ENCODE peak calls at places on chromosomes 2 and 18, in eight cellular contexts. A, E, K, L, P, B, U and R are unnamed samples.

GRCh38 chr2:4073178-4073577 is 369.8 kb downstream of the DCDC2C start:
- DNase-seq in A (no peak), E (no peak), K (no peak), L (no peak), P (no peak), B (no peak), U (no peak), R (no peak)

GRCh38 chr2:160687629-160688028 is 194.0 kb upstream of the RBMS1 start:
- DNase-seq in A (no peak), E (no peak), K (no peak), L (no peak), P (no peak), B (no peak), U (no peak), R (no peak)

GRCh38 chr18:79615586-79615985 is 64.0 kb upstream of the CTDP1 start:
- DNase-seq in A (no peak), E (no peak), K (no peak), L (no peak), P (no peak), B (no peak), U (peak), R (no peak)

GRCh38 chr2:219023045-219023605 is 18.2 kb downstream of the CFAP65 start:
- DNase-seq in A (no peak), E (no peak), K (no peak), L (no peak), P (no peak), B (no peak), U (no peak), R (no peak)

GRCh38 chr2:241072553-241073165 is 29.4 kb downstream of the MTERF4 start:
- DNase-seq in A (no peak), E (no peak), K (no peak), L (no peak), P (no peak), B (no peak), U (no peak), R (no peak)

GRCh38 chr2:148253716-148254115 is 232.8 kb downstream of the MBD5 start:
- DNase-seq in A (peak), E (no peak), K (no peak), L (no peak), P (peak), B (no peak), U (no peak), R (no peak)

GRCh38 chr2:215612770-215613169 is 176.9 kb upstream of the FN1 start:
- DNase-seq in A (peak), E (no peak), K (no peak), L (no peak), P (no peak), B (no peak), U (no peak), R (no peak)

GRCh38 chr2:75309596-75310290 is 110.4 kb upstream of the TACR1 start:
- DNase-seq in A (no peak), E (no peak), K (no peak), L (no peak), P (no peak), B (no peak), U (no peak), R (no peak)

GRCh38 chr2:165008916-165009315 is 53.6 kb upstream of the SLC38A11 start:
- DNase-seq in A (no peak), E (no peak), K (no peak), L (no peak), P (no peak), B (no peak), U (no peak), R (no peak)

GRCh38 chr2:158191076-158191566 is 89.4 kb downstream of the UPP2 start:
- DNase-seq in A (no peak), E (peak), K (no peak), L (no peak), P (peak), B (no peak), U (no peak), R (no peak)

GRCh38 chr18:32770651-32771168 is 2.1 kb downstream of the KLHL14 start:
- DNase-seq in A (no peak), E (no peak), K (no peak), L (no peak), P (no peak), B (no peak), U (no peak), R (no peak)

GRCh38 chr2:83565231-83566025 is 893.7 kb downstream of the SUCLG1 start:
- DNase-seq in A (no peak), E (no peak), K (no peak), L (no peak), P (no peak), B (no peak), U (no peak), R (no peak)

GRCh38 chr2:126652323-126652891 is 3.6 kb upstream of the GYPC start:
- DNase-seq in A (no peak), E (no peak), K (no peak), L (no peak), P (no peak), B (no peak), U (no peak), R (no peak)

GRCh38 chr18:80244956-80245730 is 2.2 kb downstream of the PARD6G start:
- DNase-seq in A (no peak), E (no peak), K (no peak), L (no peak), P (no peak), B (no peak), U (no peak), R (no peak)

GRCh38 chr2:227205701-227206100 is 41.3 kb downstream of the COL4A3 start:
- DNase-seq in A (no peak), E (no peak), K (no peak), L (no peak), P (no peak), B (no peak), U (no peak), R (no peak)

GRCh38 chr2:111155610-111156009 is 34.9 kb downstream of the BCL2L11 start:
- DNase-seq in A (no peak), E (no peak), K (no peak), L (no peak), P (peak), B (no peak), U (no peak), R (no peak)

GRCh38 chr2:42196403-42197267 is 27.5 kb downstream of the EML4 start:
- DNase-seq in A (peak), E (peak), K (no peak), L (peak), P (peak), B (peak), U (no peak), R (no peak)

GRCh38 chr2:84257871-84258270 is 201.2 kb downstream of the SUCLG1 start:
- DNase-seq in A (peak), E (no peak), K (no peak), L (no peak), P (no peak), B (peak), U (no peak), R (no peak)

GRCh38 chr2:101199153-101199810 is 48.1 kb upstream of the TBC1D8 start:
- DNase-seq in A (no peak), E (no peak), K (no peak), L (no peak), P (no peak), B (no peak), U (no peak), R (no peak)

GRCh38 chr2:190451561-190452176 is 43.5 kb downstream of the MFSD6 start:
- DNase-seq in A (no peak), E (no peak), K (no peak), L (no peak), P (peak), B (no peak), U (no peak), R (no peak)